ENCODE peak calls at places on chromosomes 1 and 21, in eight cellular contexts. One of them, this sample, is unnamed.

GRCh38 chr1:202200669-202201068 is 7.1 kb downstream of the LGR6 start:
- DNase-seq in foreskin fibroblast: no peak
- DNase-seq in stomach: no peak
- DNase-seq in central memory CD8-positive, alpha-beta T cell: no peak
- DNase-seq in germinal center: no peak
- DNase-seq in CD4-positive, CD25-positive, alpha-beta regulatory T cell: no peak
- DNase-seq in NCI-H82: no peak
- DNase-seq in right cardiac atrium: peak
- DNase-seq in this sample: no peak

GRCh38 chr1:180489976-180490375 is 12.4 kb downstream of the ACBD6 start:
- DNase-seq in foreskin fibroblast: no peak
- DNase-seq in right cardiac atrium: no peak
- DNase-seq in central memory CD8-positive, alpha-beta T cell: no peak
- DNase-seq in germinal center: no peak
- DNase-seq in NCI-H82: no peak
- DNase-seq in CD4-positive, CD25-positive, alpha-beta regulatory T cell: no peak
- DNase-seq in stomach: no peak
- DNase-seq in this sample: no peak

GRCh38 chr1:223732993-223733798 is 20.9 kb downstream of the CAPN2 start:
- DNase-seq in right cardiac atrium: no peak
- DNase-seq in germinal center: no peak
- DNase-seq in CD4-positive, CD25-positive, alpha-beta regulatory T cell: no peak
- DNase-seq in central memory CD8-positive, alpha-beta T cell: no peak
- DNase-seq in NCI-H82: no peak
- DNase-seq in foreskin fibroblast: no peak
- DNase-seq in stomach: peak
- DNase-seq in this sample: no peak

GRCh38 chr21:31198575-31198974 is 145.5 kb downstream of the TIAM1 start:
- DNase-seq in germinal center: peak
- DNase-seq in right cardiac atrium: no peak
- DNase-seq in CD4-positive, CD25-positive, alpha-beta regulatory T cell: no peak
- DNase-seq in foreskin fibroblast: peak
- DNase-seq in NCI-H82: peak
- DNase-seq in central memory CD8-positive, alpha-beta T cell: no peak
- DNase-seq in stomach: no peak
- DNase-seq in this sample: no peak

GRCh38 chr1:197776348-197777082 is 1.2 kb upstream of the DENND1B start:
- DNase-seq in germinal center: no peak
- DNase-seq in stomach: no peak
- DNase-seq in right cardiac atrium: no peak
- DNase-seq in NCI-H82: no peak
- DNase-seq in foreskin fibroblast: peak
- DNase-seq in CD4-positive, CD25-positive, alpha-beta regulatory T cell: no peak
- DNase-seq in central memory CD8-positive, alpha-beta T cell: no peak
- DNase-seq in this sample: no peak

GRCh38 chr1:179121159-179121938 is 39.5 kb downstream of the TOR3A start:
- DNase-seq in germinal center: peak
- DNase-seq in NCI-H82: peak
- DNase-seq in central memory CD8-positive, alpha-beta T cell: no peak
- DNase-seq in stomach: no peak
- DNase-seq in right cardiac atrium: no peak
- DNase-seq in foreskin fibroblast: peak
- DNase-seq in CD4-positive, CD25-positive, alpha-beta regulatory T cell: no peak
- DNase-seq in this sample: peak

GRCh38 chr1:227891955-227892871 is 55.5 kb downstream of the WNT9A start:
- DNase-seq in NCI-H82: no peak
- DNase-seq in right cardiac atrium: peak
- DNase-seq in germinal center: no peak
- DNase-seq in foreskin fibroblast: no peak
- DNase-seq in CD4-positive, CD25-positive, alpha-beta regulatory T cell: no peak
- DNase-seq in stomach: peak
- DNase-seq in central memory CD8-positive, alpha-beta T cell: no peak
- DNase-seq in this sample: peak

GRCh38 chr1:156618853-156619581 is at the start of gene HAPLN2:
- DNase-seq in foreskin fibroblast: peak
- DNase-seq in germinal center: no peak
- DNase-seq in NCI-H82: peak
- DNase-seq in stomach: no peak
- DNase-seq in central memory CD8-positive, alpha-beta T cell: no peak
- DNase-seq in CD4-positive, CD25-positive, alpha-beta regulatory T cell: no peak
- DNase-seq in right cardiac atrium: no peak
- DNase-seq in this sample: no peak

GRCh38 chr1:212683357-212683722 is 16.3 kb downstream of the BATF3 start:
- DNase-seq in right cardiac atrium: peak
- DNase-seq in stomach: no peak
- DNase-seq in NCI-H82: no peak
- DNase-seq in foreskin fibroblast: no peak
- DNase-seq in central memory CD8-positive, alpha-beta T cell: no peak
- DNase-seq in CD4-positive, CD25-positive, alpha-beta regulatory T cell: no peak
- DNase-seq in germinal center: no peak
- DNase-seq in this sample: peak

GRCh38 chr1:161725888-161726630 is 4.7 kb downstream of the FCRLB start:
- DNase-seq in CD4-positive, CD25-positive, alpha-beta regulatory T cell: peak
- DNase-seq in foreskin fibroblast: peak
- DNase-seq in germinal center: peak
- DNase-seq in stomach: peak
- DNase-seq in right cardiac atrium: peak
- DNase-seq in central memory CD8-positive, alpha-beta T cell: no peak
- DNase-seq in NCI-H82: peak
- DNase-seq in this sample: peak

GRCh38 chr1:58885998-58886397 is 102.2 kb upstream of the JUN start:
- DNase-seq in stomach: peak
- DNase-seq in right cardiac atrium: peak
- DNase-seq in CD4-positive, CD25-positive, alpha-beta regulatory T cell: no peak
- DNase-seq in central memory CD8-positive, alpha-beta T cell: no peak
- DNase-seq in germinal center: no peak
- DNase-seq in NCI-H82: no peak
- DNase-seq in foreskin fibroblast: peak
- DNase-seq in this sample: peak

GRCh38 chr1:88985033-88985432 is 7.4 kb downstream of the KYAT3 start:
- DNase-seq in germinal center: no peak
- DNase-seq in central memory CD8-positive, alpha-beta T cell: no peak
- DNase-seq in stomach: peak
- DNase-seq in NCI-H82: no peak
- DNase-seq in foreskin fibroblast: peak
- DNase-seq in right cardiac atrium: no peak
- DNase-seq in CD4-positive, CD25-positive, alpha-beta regulatory T cell: no peak
- DNase-seq in this sample: peak

GRCh38 chr1:91243171-91243570 is 161.5 kb downstream of the HFM1 start:
- DNase-seq in NCI-H82: no peak
- DNase-seq in foreskin fibroblast: no peak
- DNase-seq in right cardiac atrium: no peak
- DNase-seq in CD4-positive, CD25-positive, alpha-beta regulatory T cell: no peak
- DNase-seq in central memory CD8-positive, alpha-beta T cell: no peak
- DNase-seq in stomach: no peak
- DNase-seq in germinal center: no peak
- DNase-seq in this sample: no peak

GRCh38 chr1:200629876-200630514 is 9.4 kb upstream of the KIF14 start:
- DNase-seq in right cardiac atrium: no peak
- DNase-seq in stomach: no peak
- DNase-seq in NCI-H82: no peak
- DNase-seq in CD4-positive, CD25-positive, alpha-beta regulatory T cell: no peak
- DNase-seq in central memory CD8-positive, alpha-beta T cell: no peak
- DNase-seq in germinal center: no peak
- DNase-seq in foreskin fibroblast: no peak
- DNase-seq in this sample: no peak

GRCh38 chr1:177959793-177960515 is 9.9 kb downstream of the SEC16B start:
- DNase-seq in CD4-positive, CD25-positive, alpha-beta regulatory T cell: no peak
- DNase-seq in germinal center: no peak
- DNase-seq in central memory CD8-positive, alpha-beta T cell: no peak
- DNase-seq in stomach: no peak
- DNase-seq in foreskin fibroblast: peak
- DNase-seq in right cardiac atrium: no peak
- DNase-seq in NCI-H82: peak
- DNase-seq in this sample: no peak

This sample was measured in colonic mucosa.